ENCODE peak calls at places on chromosomes 12 and 14, in six cellular contexts. F is nucleus accumbens, Y is COR-L47, L is fibroblast of the aortic adventitia, W is H9, H is NCI-H1417. N is an unnamed sample.

GRCh38 chr12:62907561-62907960 is 27.4 kb downstream of the PPM1H start:
- DNase-seq in F (no peak), Y (no peak), L (no peak), W (no peak), H (no peak), N (no peak)

GRCh38 chr12:95608252-95609033 is 57.2 kb upstream of the USP44 start:
- DNase-seq in F (no peak), Y (peak; percentile 60), L (peak; percentile 92), W (peak; percentile 78), H (peak; percentile 41), N (no peak)

GRCh38 chr12:124498178-124498869 is 69.1 kb downstream of the NCOR2 start:
- DNase-seq in F (no peak), Y (no peak), L (peak; percentile 96), W (no peak), H (no peak), N (no peak)

GRCh38 chr14:21191261-21191808 is 35.5 kb upstream of the OR5AU1 start:
- DNase-seq in F (no peak), Y (no peak), L (no peak), W (peak; percentile 32), H (no peak), N (no peak)

GRCh38 chr12:23906329-23906728 is 43.1 kb downstream of the SOX5 start:
- DNase-seq in F (no peak), Y (no peak), L (peak; percentile 22), W (peak; percentile 41), H (no peak), N (peak; percentile 15)

GRCh38 chr12:117145597-117146154 is 44.6 kb downstream of the FBXO21 start:
- DNase-seq in F (no peak), Y (no peak), L (no peak), W (no peak), H (no peak), N (no peak)

GRCh38 chr14:34199585-34199984 is 248.7 kb upstream of the EGLN3 start:
- DNase-seq in F (no peak), Y (no peak), L (peak; percentile 12), W (no peak), H (no peak), N (no peak)

GRCh38 chr14:102726191-102726949 is 50.9 kb upstream of the TRAF3 start:
- DNase-seq in F (no peak), Y (no peak), L (no peak), W (no peak), H (peak; percentile 75), N (no peak)

GRCh38 chr14:57060276-57060956 is 208.3 kb downstream of the EXOC5 start:
- DNase-seq in F (no peak), Y (no peak), L (no peak), W (no peak), H (no peak), N (peak; percentile 3)

GRCh38 chr12:47832263-47832933 is 12.7 kb upstream of the HDAC7 start:
- DNase-seq in F (no peak), Y (no peak), L (no peak), W (no peak), H (no peak), N (no peak)

GRCh38 chr14:72952171-72952570 is 25.9 kb downstream of the DCAF4 start:
- DNase-seq in F (no peak), Y (no peak), L (no peak), W (no peak), H (no peak), N (no peak)

GRCh38 chr14:100132903-100133510 is 26.4 kb downstream of the DEGS2 start:
- DNase-seq in F (no peak), Y (no peak), L (peak; percentile 63), W (no peak), H (no peak), N (no peak)

GRCh38 chr14:20687362-20688166 is 1.0 kb upstream of the ANG start:
- DNase-seq in F (no peak), Y (no peak), L (no peak), W (no peak), H (no peak), N (no peak)